ENCODE peak calls at places on chromosomes 5 and 9, in five cellular contexts. W is cardiac fibroblast; U is SW 1271; F is activated B cell treated with CpG ODN at 0.5 μM for 24 hours; Y is activated T-helper 1 cell treated with anti-CD3 and anti-CD28 coated beads, Interleukin-2, amount 50 U/mL, for 16 hours. G is an unnamed sample.

GRCh38 chr9:132040808-132041207 is 38.9 kb downstream of the MED27 start:
- DNase-seq in W (no peak), U (no peak), F (no peak), Y (no peak), G (no peak)

GRCh38 chr5:100898504-100899346 is 4.4 kb downstream of the ST8SIA4 start:
- DNase-seq in W (no peak), U (no peak), F (no peak), Y (no peak), G (no peak)

GRCh38 chr5:79025054-79025465 is 40.0 kb upstream of the ARSB start:
- DNase-seq in W (peak), U (peak), F (no peak), Y (peak), G (no peak)

GRCh38 chr5:177997846-177998245 is 1.8 kb upstream of the PROP1 start:
- DNase-seq in W (no peak), U (no peak), F (no peak), Y (no peak), G (no peak)

GRCh38 chr5:43041669-43042175 is 1.6 kb upstream of the ANXA2R start:
- DNase-seq in W (peak), U (peak), F (no peak), Y (peak), G (no peak)

GRCh38 chr5:27020965-27021364 is 17.4 kb downstream of the CDH9 start:
- DNase-seq in W (peak), U (no peak), F (no peak), Y (no peak), G (no peak)

GRCh38 chr5:120765189-120765588 is 301.1 kb downstream of the PRR16 start:
- DNase-seq in W (peak), U (no peak), F (no peak), Y (no peak), G (no peak)

GRCh38 chr5:110150199-110150598 is 460.5 kb downstream of the MAN2A1 start:
- DNase-seq in W (peak), U (no peak), F (no peak), Y (no peak), G (no peak)

GRCh38 chr9:128160603-128160987 is 530 bp downstream of the BBLN start:
- DNase-seq in W (no peak), U (no peak), F (no peak), Y (peak), G (no peak)

GRCh38 chr5:120509056-120509455 is 45.0 kb downstream of the PRR16 start:
- DNase-seq in W (no peak), U (no peak), F (no peak), Y (no peak), G (no peak)

GRCh38 chr9:137070201-137070905 is at the start of gene SAPCD2:
- DNase-seq in W (peak), U (peak), F (peak), Y (peak), G (peak)

GRCh38 chr9:128819716-128820664 is 1.7 kb downstream of the ENDOG start:
- DNase-seq in W (peak), U (no peak), F (no peak), Y (no peak), G (no peak)

G was measured in activated CD8-positive, alpha-beta memory T cell treated with anti-CD3 and anti-CD28 coated beads for 1 hour.